ENCODE peak calls at places on chromosomes 7 and 10, in five cellular contexts. A is epithelial cell of esophagus, L is heart right ventricle, R is cardiac fibroblast, D is cardiac muscle cell. W is an unnamed sample.

GRCh38 chr10:46006219-46006618 is 24.2 kb downstream of the NCOA4 start:
- DNase-seq in A (peak), L (no peak), R (peak), D (peak), W (no peak)

GRCh38 chr10:79438699-79439085 is 6.7 kb downstream of the ZCCHC24 start:
- DNase-seq in A (no peak), L (no peak), R (no peak), D (no peak), W (no peak)

GRCh38 chr7:150962743-150963399 is 15.2 kb downstream of the KCNH2 start:
- DNase-seq in A (peak), L (peak), R (peak), D (peak), W (peak)

GRCh38 chr7:158021836-158022235 is 565.8 kb downstream of the PTPRN2 start:
- DNase-seq in A (no peak), L (no peak), R (no peak), D (no peak), W (no peak)

GRCh38 chr7:29107056-29107455 is 39.3 kb downstream of the CPVL start:
- DNase-seq in A (no peak), L (no peak), R (no peak), D (no peak), W (no peak)

GRCh38 chr7:27686315-27686714 is 23.6 kb upstream of the HIBADH start:
- DNase-seq in A (no peak), L (no peak), R (peak), D (peak), W (no peak)

GRCh38 chr7:85320699-85321476 is 134.0 kb upstream of the SEMA3D start:
- DNase-seq in A (no peak), L (no peak), R (no peak), D (no peak), W (no peak)

GRCh38 chr10:62024026-62024701 is 122.7 kb downstream of the ARID5B start:
- DNase-seq in A (no peak), L (no peak), R (no peak), D (no peak), W (no peak)

GRCh38 chr10:34526186-34526585 is 288.9 kb downstream of the PARD3 start:
- DNase-seq in A (peak), L (no peak), R (peak), D (peak), W (no peak)

GRCh38 chr10:18666810-18667209 is 7.6 kb downstream of the ARL5B start:
- DNase-seq in A (peak), L (no peak), R (peak), D (peak), W (no peak)

GRCh38 chr10:116912162-116912561 is 62.9 kb downstream of the ENO4 start:
- DNase-seq in A (no peak), L (no peak), R (no peak), D (no peak), W (no peak)
- TF ChIP-seq CTCF in A (no peak), L (no peak), R (no peak), D (no peak), W (no peak)

GRCh38 chr10:71696635-71697326 is 22.8 kb downstream of the C10orf105 start:
- DNase-seq in A (peak), L (peak), R (peak), D (peak), W (peak)
- TF ChIP-seq CTCF in A (peak), L (peak), R (peak), D (peak), W (peak)

GRCh38 chr10:103709341-103709920 is 145.9 kb downstream of the SH3PXD2A start:
- DNase-seq in A (peak), L (no peak), R (peak), D (peak), W (no peak)

GRCh38 chr10:103712146-103712545 is 143.2 kb downstream of the SH3PXD2A start:
- DNase-seq in A (no peak), L (no peak), R (no peak), D (no peak), W (no peak)

GRCh38 chr10:103712898-103713498 is 142.4 kb downstream of the SH3PXD2A start:
- DNase-seq in A (peak), L (peak), R (peak), D (peak), W (peak)

GRCh38 chr10:103710490-103710889 is 144.9 kb downstream of the SH3PXD2A start:
- DNase-seq in A (no peak), L (no peak), R (no peak), D (no peak), W (no peak)

GRCh38 chr10:103711351-103711994 is 143.9 kb downstream of the SH3PXD2A start:
- DNase-seq in A (no peak), L (no peak), R (no peak), D (no peak), W (no peak)
- TF ChIP-seq CTCF in A (peak), L (no peak), R (peak), D (peak), W (no peak)

GRCh38 chr10:97445722-97446639 is at the start of the genes EXOSC1 and ZDHHC16:
- DNase-seq in A (peak), L (peak), R (peak), D (peak), W (peak)
- TF ChIP-seq CTCF in A (peak), L (no peak), R (no peak), D (no peak), W (no peak)

GRCh38 chr7:4136501-4137110 is 545.5 kb upstream of the FOXK1 start:
- DNase-seq in A (no peak), L (no peak), R (no peak), D (no peak), W (no peak)
- TF ChIP-seq CTCF in A (no peak), L (no peak), R (no peak), D (no peak), W (no peak)

DNA sequence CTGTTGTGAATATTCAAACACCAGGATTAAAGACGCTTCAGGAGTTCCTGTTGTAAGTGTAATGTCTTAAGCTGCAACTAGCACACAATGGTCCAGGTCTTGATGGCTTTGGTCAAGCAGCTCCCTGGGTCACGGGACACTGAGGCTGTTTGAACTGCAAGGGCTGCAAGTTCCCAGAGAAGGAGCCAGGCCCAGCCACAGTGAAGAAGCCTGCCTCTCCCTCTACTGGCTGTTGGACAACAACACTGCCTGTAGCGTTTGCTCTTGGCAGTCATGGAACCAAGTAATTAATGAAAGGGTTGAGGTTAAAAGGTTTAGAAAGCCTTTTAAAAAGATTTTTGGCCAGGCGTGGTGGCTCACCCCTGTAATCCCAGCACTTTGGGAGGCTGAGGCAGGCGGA is 31.9 kb upstream of the GUSB start:
- DNase-seq in A (peak), L (peak), R (peak), D (peak), W (no peak)
- TF ChIP-seq CTCF in A (peak), L (no peak), R (peak), D (peak), W (no peak)

DNA sequence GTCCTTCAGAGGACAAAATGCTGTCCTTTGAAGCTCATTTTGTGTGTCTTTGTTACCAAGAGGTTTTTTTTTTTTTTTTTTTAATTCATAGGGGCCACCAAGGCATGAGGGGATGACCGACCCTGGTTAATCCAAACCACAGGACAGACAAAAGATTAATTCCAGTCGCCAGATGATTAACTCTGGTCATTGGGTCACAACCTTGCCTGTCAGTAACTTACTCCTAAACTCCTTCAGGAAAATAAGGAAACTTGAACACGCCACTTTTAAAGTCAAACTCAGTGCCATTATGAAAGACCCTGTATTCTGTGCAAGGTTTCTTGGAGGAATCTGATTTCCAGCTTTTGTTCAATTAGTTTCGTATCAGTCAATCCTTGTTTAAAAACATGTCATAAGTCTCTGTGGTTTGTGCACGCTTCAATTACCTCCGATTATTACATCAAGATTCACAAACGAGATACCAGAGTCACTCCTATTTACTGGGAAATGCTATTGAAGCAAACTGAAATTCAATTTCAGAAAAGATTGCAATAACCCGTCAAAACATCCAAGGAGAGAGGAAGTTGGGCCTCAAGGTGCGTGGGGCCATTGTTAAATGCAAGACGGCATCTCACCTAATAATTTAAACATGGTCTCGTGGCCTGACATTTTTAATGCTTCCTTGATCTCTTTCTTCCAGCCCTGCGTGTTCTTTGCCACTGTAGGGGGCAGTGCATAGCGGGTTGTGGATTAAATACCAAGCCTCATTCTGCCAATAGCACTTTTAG is 44.0 kb downstream of the NRP1 start:
- DNase-seq in A (no peak), L (no peak), R (no peak), D (no peak), W (no peak)
- TF ChIP-seq CTCF in A (no peak), L (peak), R (no peak), D (no peak), W (no peak)

DNA sequence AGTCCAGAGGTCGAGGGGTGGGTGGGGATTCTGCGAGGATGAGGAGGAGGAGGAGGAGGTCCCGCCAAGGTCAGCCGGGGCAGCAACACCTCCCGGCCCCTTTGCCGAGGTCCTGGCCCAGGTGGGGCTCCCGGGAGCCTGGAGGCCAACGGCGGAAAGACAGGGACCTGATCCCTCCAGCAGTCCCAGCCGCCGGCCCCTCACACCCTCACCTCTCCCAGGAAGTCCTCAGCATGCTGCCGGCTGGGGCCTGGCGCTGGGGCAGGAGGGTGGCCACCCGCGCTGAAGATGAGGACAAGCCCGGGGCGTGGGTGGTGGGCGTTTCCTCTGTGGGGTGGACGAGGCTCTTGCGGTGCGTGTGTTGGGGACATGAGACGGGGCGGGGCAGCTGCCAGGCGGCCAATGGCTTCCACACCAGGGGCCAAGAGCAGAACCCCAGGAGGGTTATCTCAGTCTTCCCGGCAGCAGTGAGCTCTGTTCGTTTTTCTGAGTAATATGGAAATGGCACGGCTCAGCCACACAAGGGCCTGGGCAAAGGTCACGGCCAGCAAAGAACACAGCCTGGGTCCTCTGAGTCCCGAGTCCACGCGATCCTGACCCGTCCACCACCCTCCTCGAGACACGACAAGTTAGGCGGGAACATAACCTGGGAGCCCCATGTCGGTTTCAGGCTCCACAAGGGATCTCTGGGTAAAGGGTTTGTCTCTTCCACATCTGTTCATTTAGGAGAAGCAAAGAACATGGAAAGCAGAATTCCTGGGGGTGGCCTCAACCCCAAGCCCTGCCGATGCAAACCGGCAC is 82.9 kb upstream of the PDGFA start:
- DNase-seq in A (no peak), L (no peak), R (no peak), D (no peak), W (peak)
- TF ChIP-seq CTCF in A (no peak), L (no peak), R (no peak), D (no peak), W (no peak)

GRCh38 chr10:3067859-3068179 is 471 bp downstream of the PFKP start:
- DNase-seq in A (no peak), L (no peak), R (no peak), D (no peak), W (no peak)

GRCh38 chr10:3068201-3068967 is 1.0 kb downstream of the PFKP start:
- DNase-seq in A (peak), L (peak), R (peak), D (peak), W (peak)

GRCh38 chr10:3067045-3067858 is at the start of gene PFKP:
- DNase-seq in A (peak), L (peak), R (no peak), D (no peak), W (peak)

GRCh38 chr10:3065622-3066021 is 1.7 kb upstream of the PFKP start:
- DNase-seq in A (no peak), L (peak), R (no peak), D (no peak), W (no peak)

DNA sequence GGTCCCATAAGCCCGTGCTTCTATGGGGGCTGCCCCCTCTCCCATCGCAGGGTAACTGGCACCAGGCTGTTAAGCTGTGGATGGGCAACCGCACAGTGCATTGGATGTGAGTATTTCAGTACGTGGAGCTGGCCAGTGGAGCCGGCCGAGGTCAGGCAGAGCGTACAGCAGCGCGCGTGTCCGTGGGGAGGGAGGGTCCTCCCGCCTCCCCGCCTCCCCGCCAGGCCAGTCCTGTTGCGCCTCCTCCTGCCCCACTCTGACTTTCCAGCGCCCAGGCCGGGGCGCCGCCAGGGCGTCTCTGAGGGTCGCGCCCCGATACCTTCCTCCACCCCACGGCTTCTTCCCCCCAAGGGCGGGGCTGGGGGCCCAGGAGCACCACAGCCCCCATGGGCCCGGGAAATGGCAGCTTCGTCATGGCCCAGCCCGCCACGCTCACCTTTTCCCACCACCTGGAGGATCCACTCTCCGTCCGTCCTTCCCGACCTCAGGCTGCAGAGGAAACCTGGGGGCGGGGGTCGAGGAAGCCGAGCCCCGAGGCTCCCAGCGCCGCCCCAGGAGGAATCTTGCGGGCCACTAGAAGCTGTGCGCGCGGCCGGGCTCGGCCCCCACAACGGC is 924 bp upstream of the PFKP start:
- DNase-seq in A (no peak), L (peak), R (no peak), D (no peak), W (no peak)
- TF ChIP-seq CTCF in A (no peak), L (no peak), R (no peak), D (no peak), W (no peak)